ENCODE peak calls at places on chromosomes 7 and 10, in six cellular contexts. D, Z, C, P, A and N are unnamed samples.
A peak's percentile ranks its signal among the peaks of the same experiment; 100 is the strongest.

GRCh38 chr7:156998988-156999610 is 11.4 kb downstream of the MNX1 start:
- DNase-seq in D (no peak), Z (no peak), C (peak; percentile 58), P (no peak), A (no peak), N (no peak)

GRCh38 chr10:20004087-20004523 is 187.9 kb downstream of the PLXDC2 start:
- DNase-seq in D (peak; percentile 31), Z (peak; percentile 37), C (no peak), P (peak; percentile 57), A (peak; percentile 39), N (no peak)

GRCh38 chr7:28539289-28539981 is 127.1 kb downstream of the CREB5 start:
- DNase-seq in D (no peak), Z (no peak), C (no peak), P (no peak), A (no peak), N (no peak)

GRCh38 chr7:46547044-46547443 is 626.0 kb upstream of the IGFBP3 start:
- DNase-seq in D (no peak), Z (no peak), C (no peak), P (no peak), A (no peak), N (no peak)

GRCh38 chr7:105664816-105665525 is 83.7 kb upstream of the EFCAB10 start:
- DNase-seq in D (no peak), Z (no peak), C (peak; percentile 76), P (no peak), A (no peak), N (no peak)

GRCh38 chr10:58896229-58896628 is 280.2 kb upstream of the PHYHIPL start:
- DNase-seq in D (no peak), Z (no peak), C (no peak), P (no peak), A (no peak), N (no peak)

GRCh38 chr10:97584060-97584797 is at the start of gene HOGA1:
- DNase-seq in D (peak; percentile 51), Z (peak; percentile 61), C (peak; percentile 61), P (peak; percentile 72), A (peak; percentile 77), N (peak; percentile 37)

GRCh38 chr7:133777701-133778100 is 349.4 kb upstream of the LRGUK start:
- DNase-seq in D (no peak), Z (no peak), C (no peak), P (no peak), A (no peak), N (no peak)

GRCh38 chr7:88037050-88037449 is 103.0 kb downstream of the ADAM22 start:
- DNase-seq in D (no peak), Z (no peak), C (no peak), P (no peak), A (no peak), N (no peak)

GRCh38 chr10:4947635-4948596 is 15.3 kb upstream of the AKR1C1 start:
- DNase-seq in D (peak; percentile 46), Z (peak; percentile 4), C (no peak), P (peak; percentile 19), A (peak; percentile 98), N (no peak)

DNA sequence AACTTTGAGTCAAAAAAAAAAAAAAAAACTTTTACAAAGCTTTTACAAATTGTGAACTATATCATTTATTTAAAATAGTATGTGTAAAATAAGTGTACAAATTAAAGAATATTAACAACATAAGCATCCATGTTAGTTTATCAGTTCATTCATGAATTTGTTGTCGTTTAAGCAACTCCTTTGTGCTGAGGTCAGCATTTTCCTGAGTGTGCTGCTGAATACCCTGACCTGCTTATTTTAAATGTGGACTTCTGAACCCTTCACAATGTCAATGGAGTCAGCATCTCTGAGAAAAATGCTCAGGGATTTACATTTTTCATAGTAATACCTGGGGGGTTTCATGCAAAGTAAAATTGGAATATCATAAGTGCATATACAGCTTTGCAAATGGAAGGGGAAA is 125.4 kb upstream of the SVIL start:
- DNase-seq in D (no peak), Z (no peak), C (no peak), P (no peak), A (no peak), N (no peak)
- H3K4me3 ChIP-seq in D (no peak overlapping the region), Z (no peak overlapping the region), C (no peak overlapping the region), P (no peak overlapping the region), A (no peak overlapping the region), N (no peak overlapping the region)

GRCh38 chr7:18087687-18088078 is 60.0 kb upstream of the PRPS1L1 start:
- DNase-seq in D (no peak), Z (peak; percentile 48), C (peak; percentile 61), P (no peak), A (no peak), N (no peak)

GRCh38 chr7:18087031-18087686 is 59.5 kb upstream of the PRPS1L1 start:
- DNase-seq in D (peak; percentile 31), Z (no peak), C (peak; percentile 64), P (peak; percentile 20), A (peak; percentile 18), N (no peak)

GRCh38 chr7:18081617-18082016 is 54.0 kb upstream of the PRPS1L1 start:
- DNase-seq in D (no peak), Z (no peak), C (no peak), P (no peak), A (no peak), N (no peak)

GRCh38 chr7:18082169-18082568 is 54.5 kb upstream of the PRPS1L1 start:
- DNase-seq in D (no peak), Z (no peak), C (no peak), P (no peak), A (no peak), N (no peak)

GRCh38 chr7:18086165-18087030 is 58.8 kb upstream of the PRPS1L1 start:
- DNase-seq in D (peak; percentile 50), Z (peak; percentile 77), C (peak; percentile 59), P (peak; percentile 34), A (peak; percentile 14), N (no peak)
- H3K4me3 ChIP-seq in D (peak overlapping the region; percentile 55), Z (peak overlapping the region; percentile 77), C (peak overlapping the region; percentile 79), P (peak overlapping the region; percentile 62), A (peak overlapping the region; percentile 73), N (peak overlapping the region; percentile 76)

DNA sequence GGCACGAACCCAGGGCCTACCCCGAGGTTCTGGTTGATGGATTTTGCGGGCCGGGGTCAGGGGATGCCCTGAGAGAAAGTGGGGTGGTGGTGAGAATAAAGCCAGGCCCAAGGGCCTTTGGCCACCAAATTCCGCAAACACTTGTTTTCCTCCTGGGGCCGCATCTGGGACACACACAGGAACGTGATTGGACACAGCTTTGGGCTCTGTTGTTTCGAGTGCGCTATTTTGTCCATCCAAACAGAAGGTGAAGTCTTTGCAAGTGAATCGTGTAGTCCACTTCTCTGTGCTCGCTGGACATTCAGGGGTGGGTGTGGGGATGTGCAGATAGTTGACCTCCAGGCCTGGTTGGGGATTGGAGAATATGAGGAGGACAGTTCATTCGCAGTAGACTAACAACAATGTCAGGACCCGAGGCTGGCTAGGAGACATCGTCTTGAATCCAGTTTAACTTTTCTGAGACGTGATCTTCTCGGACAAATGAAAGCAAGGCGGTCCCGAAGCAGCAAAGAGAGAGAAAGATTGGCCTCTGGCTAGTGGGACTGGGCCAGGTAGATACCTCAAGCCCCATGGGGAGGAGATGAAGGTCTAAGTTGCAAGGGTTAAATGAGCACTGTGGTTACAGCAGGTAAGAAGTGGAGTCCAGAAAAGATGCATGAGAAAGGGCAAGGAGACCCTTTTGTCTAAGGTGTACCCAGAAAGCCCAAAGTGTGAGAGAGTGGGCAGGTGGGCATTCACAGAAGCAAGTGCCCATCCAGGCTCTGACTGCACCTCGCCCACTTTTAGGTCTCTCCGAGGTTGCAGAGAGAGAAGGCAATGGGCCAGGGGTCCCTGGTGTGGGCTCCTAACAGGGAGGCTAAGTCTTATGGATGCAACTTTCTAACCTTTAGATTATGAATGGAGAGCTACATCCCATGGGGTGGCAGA is 761 bp upstream of the FAM131B start:
- DNase-seq in D (no peak), Z (no peak), C (no peak), P (no peak), A (no peak), N (no peak)
- H3K4me3 ChIP-seq in D (peak overlapping the region; percentile 8), Z (peak overlapping the region; percentile 54), C (peak overlapping the region; percentile 91), P (no peak overlapping the region), A (peak overlapping the region; percentile 9), N (peak overlapping the region; percentile 84)

GRCh38 chr7:130956417-130957139 is 222.6 kb upstream of the KLF14 start:
- DNase-seq in D (no peak), Z (no peak), C (no peak), P (no peak), A (peak; percentile 80), N (no peak)
- H3K4me3 ChIP-seq in D (no peak overlapping the region), Z (no peak overlapping the region), C (no peak overlapping the region), P (no peak overlapping the region), A (no peak overlapping the region), N (no peak overlapping the region)

DNA sequence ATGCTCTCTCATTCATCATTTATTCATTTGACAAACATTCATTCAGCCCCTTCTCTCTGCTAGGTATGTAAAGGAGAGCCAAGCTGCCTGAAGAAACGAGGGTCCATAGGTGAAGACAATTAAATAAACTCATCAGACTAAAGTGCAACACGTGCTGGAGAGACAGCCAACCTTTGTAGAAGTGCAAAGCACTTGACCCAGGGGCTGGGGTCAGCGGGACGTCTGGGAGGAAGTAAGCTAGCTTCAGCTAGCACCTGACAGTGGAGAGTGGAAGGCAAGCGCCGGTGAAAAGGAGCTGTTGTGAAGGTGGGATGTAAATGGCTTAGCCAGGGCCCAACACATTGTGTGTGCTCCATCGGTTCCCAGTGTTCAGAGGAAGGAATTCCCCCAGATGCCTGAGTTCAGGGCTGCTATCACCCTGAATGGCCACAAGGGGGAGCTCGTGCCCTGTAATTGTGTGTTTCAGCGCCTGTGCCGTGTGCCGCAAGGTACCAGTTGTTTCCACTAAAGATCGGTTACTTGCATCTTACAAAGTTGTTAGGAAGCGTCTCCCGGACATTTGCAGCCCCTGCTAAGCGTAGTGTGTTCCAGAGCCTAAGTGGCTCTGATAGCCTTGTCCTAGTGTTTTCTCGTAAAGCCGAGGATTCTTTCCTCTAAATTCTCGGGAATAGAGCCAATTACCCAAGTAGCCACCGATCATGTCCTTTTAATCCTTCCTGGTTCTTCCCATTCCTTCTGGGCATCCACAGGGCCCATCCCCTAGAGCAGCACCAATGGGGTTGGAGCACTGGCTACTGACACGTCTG is 30.6 kb downstream of the TLX1 start:
- DNase-seq in D (peak; percentile 57), Z (peak; percentile 86), C (peak; percentile 95), P (peak; percentile 50), A (peak; percentile 82), N (no peak)
- H3K4me3 ChIP-seq in D (no peak overlapping the region), Z (no peak overlapping the region), C (peak overlapping the region; percentile 22), P (no peak overlapping the region), A (peak overlapping the region; percentile 67), N (no peak overlapping the region)

GRCh38 chr7:73992104-73992562 is 35.8 kb upstream of the ELN start:
- DNase-seq in D (peak; percentile 72), Z (peak; percentile 28), C (no peak), P (peak; percentile 27), A (peak; percentile 94), N (no peak)

GRCh38 chr7:73995821-73996511 is 32.0 kb upstream of the ELN start:
- DNase-seq in D (no peak), Z (no peak), C (no peak), P (no peak), A (no peak), N (no peak)

GRCh38 chr7:73995330-73995729 is 32.6 kb upstream of the ELN start:
- DNase-seq in D (no peak), Z (no peak), C (no peak), P (no peak), A (peak; percentile 90), N (no peak)

GRCh38 chr7:73994023-73994422 is 34.0 kb upstream of the ELN start:
- DNase-seq in D (no peak), Z (no peak), C (no peak), P (no peak), A (no peak), N (no peak)

GRCh38 chr7:73994761-73995160 is 33.2 kb upstream of the ELN start:
- DNase-seq in D (no peak), Z (no peak), C (no peak), P (no peak), A (no peak), N (no peak)
- H3K4me3 ChIP-seq in D (no peak overlapping the region), Z (no peak overlapping the region), C (no peak overlapping the region), P (no peak overlapping the region), A (no peak overlapping the region), N (no peak overlapping the region)